ENCODE peak calls at places on chromosomes 6 and 20, in ten cellular contexts. J is endothelial cell of umbilical vein, Y is heart left ventricle, W is ovary, D is IMR-90, N is A549, H is breast epithelium, P is spleen, E is body of pancreas, A is suprapubic skin. O is an unnamed sample.

GRCh38 chr6:99338188-99338587 is 11.3 kb downstream of the FAXC start:
- DNase-seq in J (no peak), Y (no peak), W (no peak), D (no peak), N (no peak), H (no peak), P (no peak), E (no peak), A (no peak), O (no peak)

GRCh38 chr6:26329763-26330511 is 35.1 kb upstream of the BTN3A2 start:
- DNase-seq in J (peak), Y (no peak), W (no peak), D (peak), N (peak), H (no peak), P (no peak), E (no peak), A (no peak), O (no peak)

GRCh38 chr6:99467509-99468106 is 42.5 kb upstream of the PNISR start:
- DNase-seq in J (peak), Y (no peak), W (no peak), D (peak), N (peak), H (no peak), P (no peak), E (no peak), A (no peak), O (no peak)

GRCh38 chr6:16849280-16850210 is 88.3 kb upstream of the ATXN1 start:
- DNase-seq in J (no peak), Y (no peak), W (no peak), D (peak), N (peak), H (no peak), P (no peak), E (no peak), A (no peak), O (no peak)

GRCh38 chr20:3377644-3378043 is 29.8 kb downstream of the DNAAF9 start:
- DNase-seq in J (no peak), Y (no peak), W (no peak), D (no peak), N (no peak), H (no peak), P (no peak), E (no peak), A (no peak), O (no peak)

GRCh38 chr6:50899306-50899840 is 80.7 kb downstream of the TFAP2B start:
- DNase-seq in J (no peak), Y (no peak), W (no peak), D (peak), N (no peak), H (no peak), P (no peak), E (no peak), A (no peak), O (no peak)

GRCh38 chr20:9838035-9838377 is 870 bp downstream of the PAK5 start:
- DNase-seq in J (no peak), Y (no peak), W (no peak), D (no peak), N (peak), H (no peak), P (no peak), E (no peak), A (no peak), O (no peak)

GRCh38 chr6:144353871-144354314 is 68.8 kb downstream of the UTRN start:
- DNase-seq in J (no peak), Y (no peak), W (no peak), D (no peak), N (no peak), H (no peak), P (no peak), E (no peak), A (no peak), O (no peak)

GRCh38 chr6:100454571-100455229 is 10.0 kb downstream of the SIM1 start:
- DNase-seq in J (peak), Y (no peak), W (no peak), D (no peak), N (no peak), H (no peak), P (no peak), E (no peak), A (no peak), O (no peak)

GRCh38 chr6:117829594-117830319 is 77.3 kb upstream of the SLC35F1 start:
- DNase-seq in J (peak), Y (no peak), W (no peak), D (peak), N (peak), H (no peak), P (no peak), E (no peak), A (no peak), O (no peak)

DNA sequence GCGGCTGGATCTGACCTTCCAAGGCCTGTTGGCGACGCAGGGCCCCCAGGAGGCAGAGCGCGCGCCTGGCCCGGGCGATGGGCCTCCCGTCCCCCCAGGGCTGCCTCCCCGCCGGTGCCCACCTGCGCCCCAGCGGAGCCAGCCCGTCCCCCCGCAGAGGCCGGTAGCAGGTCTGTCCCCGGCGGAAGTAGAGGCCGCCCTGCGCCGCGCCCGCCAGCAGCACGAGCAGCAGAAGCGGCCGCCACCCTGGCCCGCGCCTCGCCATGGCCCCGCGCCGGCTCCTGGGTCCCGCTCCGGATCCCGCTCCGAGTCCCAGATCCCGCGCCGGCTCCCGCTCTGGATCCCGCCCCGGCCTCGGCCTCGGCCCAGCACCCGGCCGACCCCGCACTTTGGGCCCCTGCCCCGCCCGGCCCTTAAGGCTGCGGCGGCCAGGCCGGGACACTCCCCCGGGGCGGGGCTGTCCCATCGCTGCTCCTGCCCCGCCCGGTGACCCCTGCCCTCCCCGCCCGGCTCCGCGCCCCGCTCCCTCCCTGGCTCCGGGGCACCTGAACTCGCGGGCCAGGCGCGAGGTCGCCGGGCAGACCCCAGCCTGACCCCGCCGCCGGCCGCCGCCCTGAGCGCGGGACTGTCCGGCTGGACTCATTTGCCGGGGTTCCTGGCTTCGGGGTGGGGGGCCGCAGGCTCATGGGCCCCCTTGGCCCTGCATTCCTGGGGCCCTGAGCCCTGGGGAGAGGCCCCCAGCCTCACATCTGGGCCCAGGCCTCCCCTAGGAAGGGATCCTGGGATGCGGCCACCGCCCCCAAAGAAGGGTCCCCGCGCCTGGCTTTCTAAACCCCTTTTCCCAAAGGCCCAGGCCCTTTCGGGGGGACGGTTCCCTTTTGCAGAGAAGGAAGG is at the start of gene CTSZ:
- DNase-seq in J (peak), Y (peak), W (peak), D (no peak), N (peak), H (peak), P (peak), E (peak), A (no peak), O (peak)
- TF ChIP-seq POLR2A in J (peak), Y (no peak), W (no peak), D (peak), N (peak), H (no peak), P (no peak), E (peak), A (no peak), O (no peak)

GRCh38 chr6:67501738-67502137 is 1133.3 kb upstream of the ADGRB3 start:
- DNase-seq in J (no peak), Y (no peak), W (no peak), D (no peak), N (no peak), H (no peak), P (no peak), E (no peak), A (no peak), O (no peak)
- H3K4me3 ChIP-seq in J (no peak), Y (no peak), W (no peak), D (no peak), N (no peak), H (no peak), P (no peak), E (no peak), A (no peak), O (no peak)

GRCh38 chr6:79813854-79814477 is 133.4 kb downstream of the ELOVL4 start:
- DNase-seq in J (peak), Y (peak), W (peak), D (peak), N (peak), H (peak), P (no peak), E (peak), A (peak), O (peak)
- TF ChIP-seq CTCF in J (peak), Y (peak), W (peak), D (peak), N (peak), H (peak), P (peak), E (peak), A (peak), O (no peak)

GRCh38 chr6:160394654-160395035 is 46.5 kb downstream of the SLC22A3 start:
- DNase-seq in J (no peak), Y (no peak), W (no peak), D (no peak), N (peak), H (no peak), P (no peak), E (no peak), A (no peak), O (no peak)

GRCh38 chr6:160388922-160389321 is 40.7 kb downstream of the SLC22A3 start:
- DNase-seq in J (no peak), Y (no peak), W (no peak), D (no peak), N (no peak), H (no peak), P (no peak), E (no peak), A (no peak), O (no peak)

GRCh38 chr6:160393966-160394653 is 45.9 kb downstream of the SLC22A3 start:
- DNase-seq in J (no peak), Y (no peak), W (peak), D (no peak), N (peak), H (no peak), P (no peak), E (peak), A (no peak), O (no peak)

GRCh38 chr6:160395187-160395586 is 47.0 kb downstream of the SLC22A3 start:
- DNase-seq in J (no peak), Y (no peak), W (no peak), D (no peak), N (no peak), H (no peak), P (no peak), E (no peak), A (no peak), O (no peak)

DNA sequence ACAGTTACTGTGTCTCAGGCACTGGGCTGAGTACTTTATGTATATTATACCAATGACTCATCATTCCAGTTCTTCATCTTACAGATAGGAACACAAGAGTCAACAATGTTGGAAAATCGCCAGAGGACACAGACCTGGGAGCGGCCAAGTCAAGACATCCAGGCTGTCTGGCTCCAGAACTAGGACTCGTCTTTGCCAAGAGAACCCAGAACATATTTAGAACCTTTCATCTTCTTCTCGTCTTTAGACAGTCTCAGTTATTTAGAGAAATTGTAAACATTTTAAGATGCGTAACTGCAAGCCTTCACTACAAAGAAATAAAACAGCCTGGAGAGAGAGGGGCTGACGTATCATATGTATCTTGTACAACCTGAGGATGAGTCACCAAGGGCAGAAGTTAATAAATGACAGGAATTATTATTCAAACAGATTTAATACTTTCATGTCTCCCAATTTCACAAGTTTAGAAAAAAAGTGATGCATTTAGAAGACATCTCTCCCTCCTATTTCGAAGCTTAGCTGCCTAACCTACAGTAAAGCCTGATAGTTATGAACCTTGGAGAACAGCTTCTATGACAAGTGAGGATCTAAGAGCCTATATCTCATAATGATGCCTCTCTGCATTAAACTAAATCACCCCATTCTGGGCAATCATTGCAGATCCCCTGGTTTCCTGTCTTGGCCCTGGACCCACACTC is 43.4 kb downstream of the SLC22A3 start:
- DNase-seq in J (no peak), Y (no peak), W (no peak), D (no peak), N (peak), H (no peak), P (no peak), E (no peak), A (no peak), O (no peak)
- TF ChIP-seq POLR2A in J (no peak), Y (no peak), W (no peak), D (no peak), N (no peak), H (no peak), P (no peak), E (no peak), A (no peak), O (no peak)

DNA sequence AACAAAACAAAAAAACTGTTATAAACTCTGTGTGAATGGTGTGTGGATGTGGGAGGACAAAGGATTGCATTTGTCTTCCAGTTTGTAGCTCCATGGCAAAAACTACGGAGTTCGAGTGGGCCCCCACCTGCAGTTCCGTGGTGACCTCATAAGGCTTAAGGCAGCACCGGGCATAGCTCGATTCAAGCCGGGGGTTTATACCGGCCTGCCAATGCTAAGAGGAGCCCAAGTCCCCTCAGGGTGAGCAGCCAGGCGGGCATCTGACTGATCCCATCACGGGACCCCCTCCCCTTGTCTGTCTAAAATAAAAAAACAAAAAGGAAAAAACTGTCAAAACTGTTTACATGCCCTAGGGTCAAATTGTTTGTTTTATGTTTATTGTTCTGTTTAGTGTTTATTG is 463.2 kb upstream of the HTR1E start:
- DNase-seq in J (no peak), Y (no peak), W (no peak), D (no peak), N (no peak), H (no peak), P (no peak), E (no peak), A (no peak), O (no peak)
- H3K4me3 ChIP-seq in J (no peak), Y (no peak), W (no peak), D (no peak), N (no peak), H (no peak), P (no peak), E (no peak), A (no peak), O (no peak)

GRCh38 chr6:168384045-168385038 is 56.6 kb upstream of the SMOC2 start:
- DNase-seq in J (no peak), Y (no peak), W (no peak), D (no peak), N (no peak), H (no peak), P (peak), E (no peak), A (no peak), O (no peak)

GRCh38 chr6:168385380-168385779 is 55.6 kb upstream of the SMOC2 start:
- DNase-seq in J (no peak), Y (no peak), W (no peak), D (no peak), N (no peak), H (peak), P (no peak), E (no peak), A (no peak), O (no peak)

GRCh38 chr6:168380956-168381605 is 59.9 kb upstream of the SMOC2 start:
- DNase-seq in J (no peak), Y (no peak), W (no peak), D (no peak), N (no peak), H (no peak), P (peak), E (no peak), A (peak), O (no peak)

GRCh38 chr6:168383062-168383854 is 57.7 kb upstream of the SMOC2 start:
- DNase-seq in J (no peak), Y (no peak), W (no peak), D (no peak), N (no peak), H (no peak), P (peak), E (no peak), A (no peak), O (no peak)

DNA sequence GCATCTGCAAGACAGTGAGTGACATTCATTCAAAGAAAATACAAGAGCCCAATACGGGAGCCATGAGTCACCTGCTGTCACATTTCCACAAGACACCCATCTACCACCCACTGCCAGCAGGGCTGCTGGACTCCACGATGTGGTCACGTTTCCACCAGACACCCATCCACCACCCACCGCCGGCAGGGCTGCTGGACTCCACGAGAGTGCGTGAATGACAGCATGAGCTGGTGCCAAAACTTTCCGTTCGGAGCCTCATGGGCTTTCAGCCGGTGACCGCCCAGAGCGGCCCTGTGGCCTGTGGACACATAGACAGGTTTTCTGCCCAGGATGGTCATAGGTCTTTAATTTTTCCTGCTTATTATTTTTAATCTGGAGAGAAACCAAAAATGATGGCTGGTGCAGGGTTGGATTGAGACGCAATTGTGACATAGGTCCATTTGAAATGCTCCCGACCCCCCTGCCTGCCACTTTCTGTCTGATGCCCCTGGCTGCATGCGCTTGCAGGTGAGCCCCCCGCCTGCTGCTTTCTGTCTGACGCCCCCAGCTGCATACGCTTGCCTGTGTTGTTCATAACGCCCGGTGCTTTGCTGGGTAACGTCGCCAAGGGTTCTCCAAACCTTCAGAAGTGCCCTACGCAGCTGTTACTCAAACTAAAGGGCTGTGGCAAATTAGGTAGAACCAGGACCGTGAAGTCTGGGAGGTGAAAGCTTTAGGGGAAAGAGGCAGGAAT is 59.1 kb upstream of the SMOC2 start:
- DNase-seq in J (no peak), Y (no peak), W (no peak), D (no peak), N (no peak), H (no peak), P (peak), E (no peak), A (no peak), O (no peak)
- TF ChIP-seq CTCF in J (no peak), Y (no peak), W (no peak), D (no peak), N (no peak), H (no peak), P (no peak), E (no peak), A (no peak), O (no peak)

GRCh38 chr20:50196896-50197295 is 6.3 kb downstream of the CEBPB start:
- DNase-seq in J (no peak), Y (no peak), W (no peak), D (no peak), N (no peak), H (no peak), P (no peak), E (no peak), A (no peak), O (no peak)

GRCh38 chr20:50193851-50194830 is 3.5 kb downstream of the CEBPB start:
- DNase-seq in J (no peak), Y (no peak), W (peak), D (peak), N (peak), H (no peak), P (no peak), E (no peak), A (no peak), O (peak)

GRCh38 chr20:50196248-50196647 is 5.6 kb downstream of the CEBPB start:
- DNase-seq in J (no peak), Y (no peak), W (no peak), D (no peak), N (peak), H (no peak), P (no peak), E (no peak), A (no peak), O (no peak)

GRCh38 chr20:50194831-50195523 is 4.3 kb downstream of the CEBPB start:
- DNase-seq in J (no peak), Y (no peak), W (no peak), D (no peak), N (peak), H (no peak), P (no peak), E (no peak), A (no peak), O (no peak)

GRCh38 chr20:50195524-50196120 is 5.0 kb downstream of the CEBPB start:
- DNase-seq in J (no peak), Y (no peak), W (no peak), D (peak), N (no peak), H (no peak), P (no peak), E (no peak), A (no peak), O (no peak)
- TF ChIP-seq POLR2A in J (no peak), Y (no peak), W (no peak), D (peak), N (no peak), H (no peak), P (no peak), E (no peak), A (no peak), O (no peak)

DNA sequence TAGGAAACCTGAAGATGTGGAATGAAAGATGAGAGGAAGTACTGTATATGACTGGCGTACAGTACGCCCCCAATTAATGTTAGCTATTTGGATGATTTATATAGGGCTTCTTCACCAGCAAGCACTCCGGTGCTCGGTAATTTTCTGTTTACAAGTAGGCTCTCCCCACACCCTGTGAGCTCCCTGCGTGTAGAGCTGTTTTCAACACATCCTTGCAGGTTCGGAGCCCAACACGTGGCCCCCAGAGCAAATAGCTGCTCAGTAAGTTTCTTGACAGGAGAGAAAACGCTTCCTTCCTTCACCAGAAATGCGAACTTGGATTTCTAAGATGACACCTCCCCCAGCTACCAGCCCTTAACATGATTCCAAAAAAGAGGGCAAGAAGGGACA is 1.2 kb upstream of the RAB22A start:
- DNase-seq in J (no peak), Y (no peak), W (no peak), D (no peak), N (no peak), H (no peak), P (no peak), E (no peak), A (no peak), O (no peak)
- H3K4me3 ChIP-seq in J (no peak), Y (peak), W (peak), D (peak), N (peak), H (peak), P (peak), E (no peak), A (peak), O (peak)

DNA sequence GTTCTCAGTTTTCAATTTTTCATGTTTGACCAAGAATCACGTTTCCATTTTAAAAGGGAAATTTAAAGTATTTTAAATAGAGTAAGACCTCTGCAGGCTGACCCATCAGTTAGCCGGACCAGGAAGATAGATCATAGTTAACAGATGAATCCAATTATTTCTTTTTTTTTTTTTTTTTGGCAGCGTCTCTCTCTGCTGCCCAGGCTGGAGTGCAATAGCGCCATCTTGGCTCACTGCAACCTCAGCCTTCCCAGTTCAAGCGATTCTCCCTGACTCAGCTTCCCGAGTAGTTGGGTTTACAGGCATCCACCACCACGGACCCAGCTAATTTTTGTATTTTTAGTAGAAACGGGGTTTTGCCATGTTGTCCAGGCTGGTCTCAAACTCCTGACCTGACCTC is 256.7 kb upstream of the CNR1 start:
- DNase-seq in J (no peak), Y (no peak), W (no peak), D (no peak), N (peak), H (no peak), P (no peak), E (no peak), A (no peak), O (no peak)
- TF ChIP-seq CTCF in J (no peak), Y (no peak), W (no peak), D (no peak), N (no peak), H (no peak), P (no peak), E (no peak), A (no peak), O (no peak)